ENCODE peak calls at places on chromosomes 11 and 22, in six cellular contexts. S is stomach, I is right lobe of liver, A is tibial nerve, H is sigmoid colon, Z is coronary artery. F is an unnamed sample.

GRCh38 chr11:119206512-119207299 is 567 bp downstream of the CBL start:
- DNase-seq in S (no peak), I (peak; percentile 70), A (peak; percentile 9), H (peak; percentile 77), Z (peak; percentile 82), F (peak; percentile 35)

GRCh38 chr11:105181100-105181499 is 41.5 kb upstream of the CARD18 start:
- DNase-seq in S (no peak), I (no peak), A (peak; percentile 25), H (no peak), Z (no peak), F (no peak)

GRCh38 chr22:27802389-27803079 is 978 bp upstream of the MN1 start:
- DNase-seq in S (no peak), I (no peak), A (no peak), H (no peak), Z (no peak), F (no peak)

GRCh38 chr11:31499576-31500178 is 9.7 kb downstream of the IMMP1L start:
- DNase-seq in S (no peak), I (no peak), A (no peak), H (no peak), Z (no peak), F (no peak)

GRCh38 chr11:124846058-124846719 is 19.0 kb upstream of the ROBO3 start:
- DNase-seq in S (no peak), I (no peak), A (no peak), H (no peak), Z (peak; percentile 38), F (no peak)

GRCh38 chr11:69041516-69041915 is 7.2 kb upstream of the TPCN2 start:
- DNase-seq in S (no peak), I (no peak), A (no peak), H (no peak), Z (no peak), F (no peak)

GRCh38 chr11:85884581-85885021 is 29.4 kb downstream of the CCDC83 start:
- DNase-seq in S (no peak), I (no peak), A (no peak), H (no peak), Z (no peak), F (no peak)

GRCh38 chr11:19738124-19738523 is 25.5 kb downstream of the NAV2 start:
- DNase-seq in S (no peak), I (no peak), A (no peak), H (no peak), Z (peak; percentile 61), F (no peak)

GRCh38 chr22:30575011-30575671 is 676 bp upstream of the GAL3ST1 start:
- DNase-seq in S (peak; percentile 75), I (no peak), A (peak; percentile 8), H (no peak), Z (peak; percentile 96), F (no peak)

GRCh38 chr11:125276635-125277008 is 112.1 kb downstream of the PKNOX2 start:
- DNase-seq in S (no peak), I (no peak), A (no peak), H (no peak), Z (no peak), F (no peak)

GRCh38 chr11:35265755-35266454 is 126.9 kb downstream of the CD44 start:
- DNase-seq in S (no peak), I (no peak), A (no peak), H (no peak), Z (no peak), F (no peak)

GRCh38 chr11:73359930-73360742 is 16.1 kb upstream of the RELT start:
- DNase-seq in S (no peak), I (no peak), A (no peak), H (no peak), Z (no peak), F (no peak)

GRCh38 chr22:50267591-50268390 is 2.4 kb downstream of the MAPK11 start:
- DNase-seq in S (peak; percentile 72), I (peak; percentile 78), A (peak; percentile 48), H (peak; percentile 82), Z (no peak), F (peak; percentile 78)

GRCh38 chr11:1748467-1749019 is 1.9 kb downstream of the IFITM10 start:
- DNase-seq in S (no peak), I (no peak), A (no peak), H (no peak), Z (no peak), F (no peak)
- H3K4me3 ChIP-seq in S (peak overlapping the region; percentile 32), I (peak overlapping the region; percentile 42), A (peak overlapping the region; percentile 51), H (no peak overlapping the region), Z (peak overlapping the region; percentile 72), F (no peak overlapping the region)

GRCh38 chr11:96256213-96256580 is 86.8 kb downstream of the MAML2 start:
- DNase-seq in S (no peak), I (no peak), A (no peak), H (no peak), Z (no peak), F (no peak)
- H3K27ac ChIP-seq in S (no peak overlapping the region), I (no peak overlapping the region), A (no peak overlapping the region), H (no peak overlapping the region), Z (no peak overlapping the region), F (no peak overlapping the region)

GRCh38 chr22:40400173-40400572 is 29.8 kb downstream of the SGSM3 start:
- DNase-seq in S (peak; percentile 52), I (no peak), A (no peak), H (no peak), Z (no peak), F (no peak)

GRCh38 chr22:40401532-40401931 is 31.1 kb downstream of the SGSM3 start:
- DNase-seq in S (no peak), I (peak; percentile 33), A (no peak), H (no peak), Z (no peak), F (no peak)

GRCh38 chr22:40403141-40403540 is 32.7 kb downstream of the SGSM3 start:
- DNase-seq in S (no peak), I (peak; percentile 22), A (no peak), H (no peak), Z (no peak), F (no peak)

GRCh38 chr22:40403651-40404050 is 33.3 kb downstream of the SGSM3 start:
- DNase-seq in S (no peak), I (peak; percentile 32), A (no peak), H (no peak), Z (no peak), F (no peak)

GRCh38 chr22:40401981-40402406 is 31.6 kb downstream of the SGSM3 start:
- DNase-seq in S (no peak), I (peak; percentile 31), A (no peak), H (no peak), Z (no peak), F (no peak)
- H3K4me3 ChIP-seq in S (no peak overlapping the region), I (no peak overlapping the region), A (no peak overlapping the region), H (no peak overlapping the region), Z (no peak overlapping the region), F (no peak overlapping the region)

GRCh38 chr22:39994046-39994565 is 648 bp upstream of the FAM83F start:
- DNase-seq in S (no peak), I (no peak), A (no peak), H (no peak), Z (no peak), F (no peak)
- H3K27ac ChIP-seq in S (peak overlapping the region; percentile 41), I (peak overlapping the region; percentile 86), A (peak overlapping the region; percentile 4), H (no peak overlapping the region), Z (no peak overlapping the region), F (no peak overlapping the region)

GRCh38 chr22:25750569-25751173 is 8.7 kb downstream of the MYO18B start:
- DNase-seq in S (no peak), I (no peak), A (no peak), H (no peak), Z (no peak), F (no peak)

GRCh38 chr22:25754527-25755202 is 12.7 kb downstream of the MYO18B start:
- DNase-seq in S (no peak), I (no peak), A (no peak), H (peak; percentile 91), Z (peak; percentile 97), F (peak; percentile 9)

GRCh38 chr22:25752615-25753214 is 10.7 kb downstream of the MYO18B start:
- DNase-seq in S (no peak), I (no peak), A (no peak), H (no peak), Z (no peak), F (no peak)

GRCh38 chr22:25751174-25751581 is 9.2 kb downstream of the MYO18B start:
- DNase-seq in S (peak; percentile 64), I (no peak), A (no peak), H (no peak), Z (no peak), F (no peak)

DNA sequence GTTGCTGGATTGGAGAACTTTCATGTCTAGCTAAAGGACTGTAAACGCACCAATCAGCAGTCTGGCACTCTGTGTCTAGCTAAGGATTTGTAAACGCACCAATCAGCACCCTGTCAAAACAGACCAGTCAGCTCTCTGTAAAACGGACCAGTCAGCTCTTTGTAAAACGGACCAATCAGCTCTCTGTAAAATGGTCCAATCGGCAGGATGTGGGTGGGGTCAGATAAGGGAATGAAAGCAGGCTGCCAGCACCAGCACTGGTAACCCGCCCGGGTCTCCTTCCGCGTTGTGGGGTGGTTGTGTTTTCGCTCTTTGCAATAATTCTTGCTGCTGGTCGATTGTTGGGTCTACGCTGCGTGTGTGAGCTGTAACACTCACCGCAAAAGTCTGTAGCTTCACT is 11.3 kb downstream of the MYO18B start:
- DNase-seq in S (no peak), I (no peak), A (no peak), H (no peak), Z (no peak), F (no peak)
- H3K4me3 ChIP-seq in S (no peak overlapping the region), I (no peak overlapping the region), A (no peak overlapping the region), H (no peak overlapping the region), Z (no peak overlapping the region), F (no peak overlapping the region)

GRCh38 chr11:74452366-74452765 is 15.0 kb downstream of the KCNE3 start:
- DNase-seq in S (no peak), I (no peak), A (no peak), H (no peak), Z (no peak), F (no peak)
- H3K27ac ChIP-seq in S (no peak overlapping the region), I (no peak overlapping the region), A (no peak overlapping the region), H (no peak overlapping the region), Z (no peak overlapping the region), F (no peak overlapping the region)